ENCODE peak calls at places on chromosomes 5 and 9, in six cellular contexts. One of them, this sample, is unnamed.

GRCh38 chr5:179337227-179338122 is 7.8 kb downstream of the ADAMTS2 start:
- DNase-seq in spleen: peak; percentile 61
- DNase-seq in epithelial cell of esophagus: no peak
- DNase-seq in HFF-Myc: no peak
- DNase-seq in progenitor cell of endocrine pancreas: no peak
- DNase-seq in H1: no peak
- DNase-seq in this sample: no peak

GRCh38 chr9:138044485-138045383 is 167.2 kb downstream of the CACNA1B start:
- DNase-seq in progenitor cell of endocrine pancreas: no peak
- DNase-seq in H1: no peak
- DNase-seq in spleen: peak; percentile 56
- DNase-seq in HFF-Myc: no peak
- DNase-seq in epithelial cell of esophagus: no peak
- DNase-seq in this sample: no peak

GRCh38 chr5:139696894-139697658 is 48.9 kb downstream of the CXXC5 start:
- DNase-seq in HFF-Myc: no peak
- DNase-seq in progenitor cell of endocrine pancreas: peak; percentile 48
- DNase-seq in epithelial cell of esophagus: peak; percentile 54
- DNase-seq in spleen: peak; percentile 86
- DNase-seq in H1: no peak
- DNase-seq in this sample: peak; percentile 69

GRCh38 chr9:134178781-134179551 is 14.6 kb upstream of the RNU6ATAC start:
- DNase-seq in HFF-Myc: no peak
- DNase-seq in spleen: peak; percentile 64
- DNase-seq in H1: no peak
- DNase-seq in epithelial cell of esophagus: no peak
- DNase-seq in progenitor cell of endocrine pancreas: no peak
- DNase-seq in this sample: no peak

GRCh38 chr5:86463339-86463738 is 154.4 kb upstream of the COX7C start:
- DNase-seq in epithelial cell of esophagus: no peak
- DNase-seq in H1: peak; percentile 54
- DNase-seq in HFF-Myc: no peak
- DNase-seq in spleen: no peak
- DNase-seq in progenitor cell of endocrine pancreas: no peak
- DNase-seq in this sample: no peak

GRCh38 chr5:168736201-168736940 is 157.2 kb upstream of the PANK3 start:
- DNase-seq in epithelial cell of esophagus: no peak
- DNase-seq in spleen: no peak
- DNase-seq in progenitor cell of endocrine pancreas: no peak
- DNase-seq in HFF-Myc: no peak
- DNase-seq in H1: no peak
- DNase-seq in this sample: no peak

GRCh38 chr5:31396611-31397295 is 135.1 kb downstream of the DROSHA start:
- DNase-seq in H1: no peak
- DNase-seq in HFF-Myc: no peak
- DNase-seq in spleen: no peak
- DNase-seq in epithelial cell of esophagus: peak; percentile 30
- DNase-seq in progenitor cell of endocrine pancreas: no peak
- DNase-seq in this sample: no peak

GRCh38 chr9:27276182-27277030 is 20.5 kb downstream of the EQTN start:
- DNase-seq in epithelial cell of esophagus: peak; percentile 67
- DNase-seq in HFF-Myc: peak; percentile 24
- DNase-seq in progenitor cell of endocrine pancreas: no peak
- DNase-seq in H1: no peak
- DNase-seq in spleen: no peak
- DNase-seq in this sample: peak; percentile 5

GRCh38 chr9:78927099-78927940 is 630.4 kb downstream of the PSAT1 start:
- DNase-seq in progenitor cell of endocrine pancreas: no peak
- DNase-seq in spleen: no peak
- DNase-seq in HFF-Myc: no peak
- DNase-seq in H1: no peak
- DNase-seq in epithelial cell of esophagus: no peak
- DNase-seq in this sample: no peak

GRCh38 chr5:122078116-122078865 is at the start of gene LOX:
- DNase-seq in spleen: no peak
- DNase-seq in HFF-Myc: peak; percentile 89
- DNase-seq in epithelial cell of esophagus: peak; percentile 61
- DNase-seq in progenitor cell of endocrine pancreas: peak; percentile 16
- DNase-seq in H1: no peak
- DNase-seq in this sample: peak; percentile 64

GRCh38 chr5:136213919-136214493 is 21.0 kb upstream of the SMIM32 start:
- DNase-seq in spleen: no peak
- DNase-seq in HFF-Myc: no peak
- DNase-seq in progenitor cell of endocrine pancreas: no peak
- DNase-seq in H1: no peak
- DNase-seq in epithelial cell of esophagus: no peak
- DNase-seq in this sample: no peak
- TF ChIP-seq CTCF in spleen: no peak
- TF ChIP-seq CTCF in HFF-Myc: no peak
- TF ChIP-seq CTCF in progenitor cell of endocrine pancreas: no peak
- TF ChIP-seq CTCF in H1: no peak
- TF ChIP-seq CTCF in epithelial cell of esophagus: no peak
- TF ChIP-seq CTCF in this sample: no peak

GRCh38 chr5:143955140-143955539 is 143.2 kb downstream of the HMHB1 start:
- DNase-seq in HFF-Myc: no peak
- DNase-seq in epithelial cell of esophagus: no peak
- DNase-seq in progenitor cell of endocrine pancreas: no peak
- DNase-seq in H1: no peak
- DNase-seq in spleen: no peak
- DNase-seq in this sample: no peak

GRCh38 chr5:143952809-143953208 is 140.8 kb downstream of the HMHB1 start:
- DNase-seq in progenitor cell of endocrine pancreas: no peak
- DNase-seq in H1: no peak
- DNase-seq in spleen: no peak
- DNase-seq in epithelial cell of esophagus: no peak
- DNase-seq in HFF-Myc: no peak
- DNase-seq in this sample: no peak

GRCh38 chr5:143957455-143957854 is 145.5 kb downstream of the HMHB1 start:
- DNase-seq in H1: no peak
- DNase-seq in progenitor cell of endocrine pancreas: no peak
- DNase-seq in HFF-Myc: no peak
- DNase-seq in spleen: no peak
- DNase-seq in epithelial cell of esophagus: no peak
- DNase-seq in this sample: no peak
- TF ChIP-seq CTCF in H1: peak; percentile 9
- TF ChIP-seq CTCF in progenitor cell of endocrine pancreas: peak; percentile 54
- TF ChIP-seq CTCF in HFF-Myc: peak; percentile 24
- TF ChIP-seq CTCF in spleen: no peak
- TF ChIP-seq CTCF in epithelial cell of esophagus: peak; percentile 41
- TF ChIP-seq CTCF in this sample: peak; percentile 60

GRCh38 chr5:66655395-66656324 is 59.5 kb downstream of the MAST4 start:
- DNase-seq in epithelial cell of esophagus: peak; percentile 46
- DNase-seq in spleen: no peak
- DNase-seq in H1: no peak
- DNase-seq in HFF-Myc: no peak
- DNase-seq in progenitor cell of endocrine pancreas: no peak
- DNase-seq in this sample: no peak
- TF ChIP-seq CTCF in epithelial cell of esophagus: no peak
- TF ChIP-seq CTCF in spleen: no peak
- TF ChIP-seq CTCF in H1: no peak
- TF ChIP-seq CTCF in HFF-Myc: no peak
- TF ChIP-seq CTCF in progenitor cell of endocrine pancreas: no peak
- TF ChIP-seq CTCF in this sample: no peak

GRCh38 chr9:14535161-14535930 is 157.9 kb downstream of the ZDHHC21 start:
- DNase-seq in HFF-Myc: no peak
- DNase-seq in H1: no peak
- DNase-seq in spleen: no peak
- DNase-seq in progenitor cell of endocrine pancreas: no peak
- DNase-seq in epithelial cell of esophagus: peak; percentile 3
- DNase-seq in this sample: no peak
- TF ChIP-seq CTCF in HFF-Myc: no peak
- TF ChIP-seq CTCF in H1: no peak
- TF ChIP-seq CTCF in spleen: no peak
- TF ChIP-seq CTCF in progenitor cell of endocrine pancreas: no peak
- TF ChIP-seq CTCF in epithelial cell of esophagus: no peak
- TF ChIP-seq CTCF in this sample: no peak